ENCODE peak calls at places on chromosomes 2 and 18, in five cellular contexts. One of them, this sample, is unnamed.

GRCh38 chr18:34862561-34862960 is 152.5 kb downstream of the DTNA start:
- DNase-seq in psoas muscle: no peak
- DNase-seq in A549: no peak
- DNase-seq in AG10803: no peak
- DNase-seq in BE2C: no peak
- DNase-seq in this sample: no peak

GRCh38 chr2:9756692-9757250 is 86.5 kb upstream of the TAF1B start:
- DNase-seq in psoas muscle: peak; percentile 33
- DNase-seq in A549: no peak
- DNase-seq in AG10803: no peak
- DNase-seq in BE2C: no peak
- DNase-seq in this sample: peak; percentile 10

GRCh38 chr2:74831693-74832530 is 2.0 kb upstream of the HK2 start:
- DNase-seq in psoas muscle: no peak
- DNase-seq in A549: peak; percentile 26
- DNase-seq in AG10803: peak; percentile 35
- DNase-seq in BE2C: no peak
- DNase-seq in this sample: no peak

GRCh38 chr2:18703555-18703954 is 114.2 kb upstream of the NT5C1B start:
- DNase-seq in psoas muscle: no peak
- DNase-seq in A549: no peak
- DNase-seq in AG10803: no peak
- DNase-seq in BE2C: no peak
- DNase-seq in this sample: no peak

GRCh38 chr2:175366814-175367213 is 185.3 kb upstream of the ATP5MC3 start:
- DNase-seq in psoas muscle: no peak
- DNase-seq in A549: peak; percentile 47
- DNase-seq in AG10803: peak; percentile 50
- DNase-seq in BE2C: peak; percentile 39
- DNase-seq in this sample: peak; percentile 40

GRCh38 chr2:26394694-26395093 is 7.0 kb upstream of the DRC1 start:
- DNase-seq in psoas muscle: no peak
- DNase-seq in A549: no peak
- DNase-seq in AG10803: no peak
- DNase-seq in BE2C: no peak
- DNase-seq in this sample: no peak

GRCh38 chr2:43020296-43020695 is 206.1 kb downstream of the ZFP36L2 start:
- DNase-seq in psoas muscle: no peak
- DNase-seq in A549: no peak
- DNase-seq in AG10803: no peak
- DNase-seq in BE2C: no peak
- DNase-seq in this sample: no peak

GRCh38 chr2:216492951-216493685 is 5.5 kb upstream of the RPL37A start:
- DNase-seq in psoas muscle: no peak
- DNase-seq in A549: no peak
- DNase-seq in AG10803: peak; percentile 61
- DNase-seq in BE2C: no peak
- DNase-seq in this sample: no peak

GRCh38 chr2:35410431-35411061 is 945.0 kb upstream of the CRIM1 start:
- DNase-seq in psoas muscle: peak; percentile 45
- DNase-seq in A549: peak; percentile 61
- DNase-seq in AG10803: peak; percentile 13
- DNase-seq in BE2C: peak; percentile 66
- DNase-seq in this sample: peak; percentile 80

GRCh38 chr18:64134044-64134757 is 14.7 kb downstream of the LINC00305 start:
- DNase-seq in psoas muscle: no peak
- DNase-seq in A549: peak; percentile 3
- DNase-seq in AG10803: no peak
- DNase-seq in BE2C: no peak
- DNase-seq in this sample: no peak

DNA sequence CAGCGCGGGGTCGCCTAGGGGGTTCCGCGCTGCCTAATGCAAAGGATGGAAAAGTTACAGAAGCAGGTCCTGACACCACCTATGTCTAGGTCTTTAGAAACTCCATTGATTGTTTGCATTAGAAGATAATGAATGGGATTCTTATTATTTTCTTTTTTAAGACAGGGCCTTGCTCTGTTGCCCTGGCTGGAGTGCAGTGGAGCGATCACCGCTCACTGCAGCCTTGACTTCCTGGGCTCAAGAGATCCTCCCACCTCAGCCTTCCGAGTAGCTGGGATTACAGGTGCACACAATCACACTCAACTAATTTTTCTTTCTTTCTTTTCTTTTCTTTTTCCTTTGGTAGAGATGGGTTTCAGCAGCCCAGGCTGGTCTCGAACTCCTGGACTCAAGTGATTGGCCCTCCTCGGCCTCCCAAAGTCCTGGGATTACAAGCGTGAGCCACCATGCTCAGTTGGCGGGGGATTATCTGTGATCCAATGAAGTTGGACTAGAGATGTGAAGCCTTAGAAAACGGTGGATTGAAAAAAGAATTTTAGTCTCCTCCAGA is 761 bp upstream of the IDH1 start:
- DNase-seq in psoas muscle: no peak
- DNase-seq in A549: no peak
- DNase-seq in AG10803: no peak
- DNase-seq in BE2C: no peak
- DNase-seq in this sample: no peak
- TF ChIP-seq CTCF in psoas muscle: no peak
- TF ChIP-seq CTCF in A549: no peak
- TF ChIP-seq CTCF in AG10803: no peak
- TF ChIP-seq CTCF in BE2C: no peak
- TF ChIP-seq CTCF in this sample: no peak

GRCh38 chr18:73975266-73975665 is 172.4 kb downstream of the FBXO15 start:
- DNase-seq in psoas muscle: no peak
- DNase-seq in A549: no peak
- DNase-seq in AG10803: peak; percentile 18
- DNase-seq in BE2C: no peak
- DNase-seq in this sample: no peak

GRCh38 chr18:73979742-73980141 is 167.9 kb downstream of the FBXO15 start:
- DNase-seq in psoas muscle: no peak
- DNase-seq in A549: no peak
- DNase-seq in AG10803: peak; percentile 51
- DNase-seq in BE2C: no peak
- DNase-seq in this sample: no peak

GRCh38 chr18:73983496-73983895 is 164.1 kb downstream of the FBXO15 start:
- DNase-seq in psoas muscle: no peak
- DNase-seq in A549: no peak
- DNase-seq in AG10803: no peak
- DNase-seq in BE2C: no peak
- DNase-seq in this sample: no peak

GRCh38 chr18:73983970-73984369 is 163.7 kb downstream of the FBXO15 start:
- DNase-seq in psoas muscle: no peak
- DNase-seq in A549: no peak
- DNase-seq in AG10803: no peak
- DNase-seq in BE2C: no peak
- DNase-seq in this sample: no peak

DNA sequence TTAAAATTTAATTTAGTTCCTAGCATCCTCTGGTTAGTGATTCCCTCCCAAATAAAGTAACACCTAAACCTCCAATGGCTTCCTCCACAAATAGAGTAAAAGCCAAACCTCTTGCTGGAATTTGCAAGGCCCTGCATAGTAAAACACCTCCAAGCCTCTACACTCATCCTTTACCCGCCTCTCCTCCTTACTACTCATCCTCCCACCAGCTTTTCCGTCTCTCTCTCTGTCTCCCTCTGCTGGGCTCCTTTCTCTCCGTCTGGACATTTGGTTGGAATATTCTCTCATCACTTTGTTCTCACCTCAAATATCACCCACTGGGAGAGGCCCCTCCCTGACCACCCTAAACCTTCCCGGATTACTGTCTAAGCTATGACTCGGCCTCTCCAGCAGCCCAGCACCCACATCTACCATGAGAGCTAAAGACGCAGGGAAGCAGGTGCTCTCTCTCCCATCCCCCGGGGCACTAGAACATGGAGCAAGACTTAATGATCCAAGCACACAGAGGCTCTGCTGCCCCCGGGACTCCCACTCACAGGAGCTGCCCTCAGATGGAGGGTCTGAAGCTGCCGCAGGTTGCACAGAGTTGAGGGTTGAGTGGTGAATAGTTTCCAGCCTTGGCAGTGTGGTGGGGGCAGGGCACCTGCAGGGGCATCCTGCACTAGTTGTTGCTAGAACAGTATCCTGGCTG is 167.2 kb downstream of the FBXO15 start:
- DNase-seq in psoas muscle: no peak
- DNase-seq in A549: peak; percentile 27
- DNase-seq in AG10803: peak; percentile 21
- DNase-seq in BE2C: peak; percentile 19
- DNase-seq in this sample: peak; percentile 69
- TF ChIP-seq CTCF in psoas muscle: no peak
- TF ChIP-seq CTCF in A549: peak; percentile 45
- TF ChIP-seq CTCF in AG10803: peak; percentile 56
- TF ChIP-seq CTCF in BE2C: peak; percentile 64
- TF ChIP-seq CTCF in this sample: peak; percentile 62

GRCh38 chr2:54457326-54458023 is 1.3 kb downstream of the SPTBN1 start:
- DNase-seq in psoas muscle: peak; percentile 43
- DNase-seq in A549: peak; percentile 39
- DNase-seq in AG10803: no peak
- DNase-seq in BE2C: peak; percentile 55
- DNase-seq in this sample: peak; percentile 75
- TF ChIP-seq CTCF in psoas muscle: no peak
- TF ChIP-seq CTCF in A549: no peak
- TF ChIP-seq CTCF in AG10803: no peak
- TF ChIP-seq CTCF in BE2C: no peak
- TF ChIP-seq CTCF in this sample: no peak

DNA sequence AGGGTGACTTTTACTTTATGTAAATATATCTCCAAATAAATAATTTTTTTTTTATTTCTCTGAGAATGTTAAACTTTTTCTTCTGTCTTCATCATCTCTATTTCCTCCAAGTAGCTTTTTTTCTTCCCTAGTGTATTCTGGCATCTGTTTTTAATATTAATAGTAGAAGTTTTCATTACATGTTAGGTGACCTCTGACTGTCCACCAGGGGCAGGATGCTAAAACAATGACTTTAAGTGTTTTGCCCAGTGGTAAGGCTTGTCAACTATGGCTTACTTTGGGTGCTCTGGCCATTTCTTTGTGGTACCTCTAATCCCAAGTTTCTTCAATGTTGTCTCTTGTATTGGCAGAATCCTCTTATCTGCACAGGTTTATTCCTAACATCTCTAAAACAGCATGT is 127.1 kb downstream of the SRBD1 start:
- DNase-seq in psoas muscle: no peak
- DNase-seq in A549: peak; percentile 24
- DNase-seq in AG10803: peak; percentile 47
- DNase-seq in BE2C: no peak
- DNase-seq in this sample: no peak
- TF ChIP-seq CTCF in psoas muscle: peak; percentile 13
- TF ChIP-seq CTCF in A549: peak; percentile 30
- TF ChIP-seq CTCF in AG10803: peak; percentile 45
- TF ChIP-seq CTCF in BE2C: peak; percentile 61
- TF ChIP-seq CTCF in this sample: peak; percentile 48

GRCh38 chr2:37647941-37648315 is 23.5 kb downstream of the CDC42EP3 start:
- DNase-seq in psoas muscle: no peak
- DNase-seq in A549: no peak
- DNase-seq in AG10803: no peak
- DNase-seq in BE2C: no peak
- DNase-seq in this sample: no peak

GRCh38 chr2:37650548-37651101 is 20.8 kb downstream of the CDC42EP3 start:
- DNase-seq in psoas muscle: no peak
- DNase-seq in A549: no peak
- DNase-seq in AG10803: peak; percentile 66
- DNase-seq in BE2C: no peak
- DNase-seq in this sample: no peak

GRCh38 chr2:37649518-37649917 is 21.9 kb downstream of the CDC42EP3 start:
- DNase-seq in psoas muscle: no peak
- DNase-seq in A549: no peak
- DNase-seq in AG10803: no peak
- DNase-seq in BE2C: no peak
- DNase-seq in this sample: no peak

GRCh38 chr2:37645836-37646235 is 25.6 kb downstream of the CDC42EP3 start:
- DNase-seq in psoas muscle: no peak
- DNase-seq in A549: no peak
- DNase-seq in AG10803: no peak
- DNase-seq in BE2C: no peak
- DNase-seq in this sample: no peak

DNA sequence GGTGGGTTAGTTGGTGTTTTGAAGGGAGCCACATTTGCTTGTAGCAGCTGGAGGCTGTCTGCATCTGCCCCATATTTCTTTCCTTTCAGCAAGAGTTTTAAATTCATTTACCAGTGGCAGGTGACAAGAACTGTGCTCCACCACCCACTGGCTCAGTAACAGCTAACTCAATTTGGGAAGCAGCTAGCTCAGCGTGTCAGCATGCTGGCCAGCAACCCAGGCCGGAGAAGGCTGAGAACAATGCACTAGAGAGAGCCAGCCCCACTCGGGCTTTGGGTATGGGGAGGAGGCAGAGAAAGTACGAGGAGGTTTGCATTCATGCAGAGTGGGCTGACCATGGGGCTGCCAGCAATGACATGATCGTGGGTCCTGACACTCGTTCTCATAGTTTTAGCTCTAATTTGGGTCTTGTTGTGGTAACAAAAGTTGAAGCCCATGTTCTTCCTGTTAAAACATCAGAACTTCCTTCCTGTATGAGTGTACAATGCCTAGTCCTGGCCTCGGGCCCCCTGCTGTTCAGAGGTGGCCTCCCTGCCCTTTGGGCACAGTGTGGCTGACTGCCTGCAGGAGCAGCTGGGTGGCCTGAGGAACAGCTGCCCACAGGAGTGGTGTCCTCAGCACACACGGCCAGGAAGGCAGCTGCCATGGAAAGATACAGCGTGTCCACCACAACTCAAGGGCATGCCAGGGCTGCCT is 23.0 kb downstream of the CDC42EP3 start:
- DNase-seq in psoas muscle: peak; percentile 81
- DNase-seq in A549: no peak
- DNase-seq in AG10803: no peak
- DNase-seq in BE2C: peak; percentile 72
- DNase-seq in this sample: peak; percentile 23
- TF ChIP-seq CTCF in psoas muscle: peak; percentile 44
- TF ChIP-seq CTCF in A549: no peak
- TF ChIP-seq CTCF in AG10803: peak; percentile 4
- TF ChIP-seq CTCF in BE2C: peak; percentile 36
- TF ChIP-seq CTCF in this sample: no peak

GRCh38 chr2:219279916-219280516 is 850 bp downstream of the DNAJB2 start:
- DNase-seq in psoas muscle: no peak
- DNase-seq in A549: no peak
- DNase-seq in AG10803: no peak
- DNase-seq in BE2C: no peak
- DNase-seq in this sample: no peak
- TF ChIP-seq CTCF in psoas muscle: no peak
- TF ChIP-seq CTCF in A549: no peak
- TF ChIP-seq CTCF in AG10803: peak; percentile 7
- TF ChIP-seq CTCF in BE2C: no peak
- TF ChIP-seq CTCF in this sample: peak; percentile 17

GRCh38 chr2:147420517-147420916 is 424.3 kb upstream of the ACVR2A start:
- DNase-seq in psoas muscle: no peak
- DNase-seq in A549: no peak
- DNase-seq in AG10803: no peak
- DNase-seq in BE2C: no peak
- DNase-seq in this sample: no peak
- TF ChIP-seq CTCF in psoas muscle: no peak
- TF ChIP-seq CTCF in A549: no peak
- TF ChIP-seq CTCF in AG10803: no peak
- TF ChIP-seq CTCF in BE2C: no peak
- TF ChIP-seq CTCF in this sample: no peak

This sample was measured in glutamatergic neuron.